ENCODE peak calls at places on chromosomes 1 and 21, in seven cellular contexts. T is AG10803; Z is GM19239; P is hippocampal formation; I is activated T-helper 9 cell treated with anti-CD3 and anti-CD28 coated beads, Interleukin-2, amount 50 U/mL, for 16 hours; E is germinal center; V is NB4. H is an unnamed sample.

GRCh38 chr1:86906419-86906818 is 7.5 kb downstream of the SELENOF start:
- DNase-seq in I (no peak), V (no peak), Z (no peak), T (no peak), E (no peak), P (no peak), H (peak; percentile 22)

GRCh38 chr1:58815680-58816071 is 31.8 kb upstream of the JUN start:
- DNase-seq in E (peak; percentile 36), I (no peak), V (no peak), P (no peak), Z (no peak), T (no peak), H (peak; percentile 76)

GRCh38 chr1:228158151-228158571 is 7.4 kb upstream of the IBA57 start:
- DNase-seq in V (no peak), I (no peak), E (no peak), P (no peak), Z (no peak), T (no peak), H (no peak)

GRCh38 chr1:24803987-24804530 is 58.8 kb downstream of the CLIC4 start:
- DNase-seq in V (no peak), Z (no peak), T (no peak), P (no peak), E (no peak), I (no peak), H (no peak)

GRCh38 chr1:212401838-212402582 is 12.7 kb downstream of the PACC1 start:
- DNase-seq in V (no peak), T (peak; percentile 40), Z (no peak), E (no peak), P (no peak), I (no peak), H (no peak)

GRCh38 chr1:24707659-24708058 is 37.6 kb upstream of the CLIC4 start:
- DNase-seq in P (no peak), V (peak; percentile 24), E (no peak), I (no peak), Z (no peak), T (peak; percentile 37), H (no peak)

GRCh38 chr1:171801395-171801990 is 20.0 kb downstream of the METTL13 start:
- DNase-seq in Z (no peak), V (peak; percentile 44), E (peak; percentile 38), T (peak; percentile 37), I (no peak), P (no peak), H (peak; percentile 48)

GRCh38 chr21:38505654-38506523 is 7.6 kb upstream of the ERG start:
- DNase-seq in Z (peak; percentile 10), P (no peak), V (peak; percentile 75), E (no peak), T (peak; percentile 74), I (no peak), H (peak; percentile 82)

GRCh38 chr1:161096514-161096913 is 1.6 kb upstream of the KLHDC9 start:
- DNase-seq in I (no peak), Z (no peak), P (no peak), V (no peak), E (no peak), T (peak; percentile 84), H (no peak)

GRCh38 chr1:237542525-237543418 is 347.9 kb downstream of the ZP4 start:
- DNase-seq in T (no peak), I (no peak), V (no peak), P (no peak), Z (no peak), E (no peak), H (no peak)

GRCh38 chr21:37452222-37452621 is 85.6 kb downstream of the DYRK1A start:
- DNase-seq in E (no peak), T (peak; percentile 92), Z (no peak), P (no peak), I (no peak), V (no peak), H (no peak)

GRCh38 chr1:39204441-39205081 is at the start of gene MACF1:
- DNase-seq in T (peak; percentile 87), I (no peak), V (peak; percentile 63), E (no peak), Z (no peak), P (peak; percentile 28), H (peak; percentile 99)

GRCh38 chr1:28156821-28157220 is 19.7 kb downstream of the PTAFR start:
- DNase-seq in T (no peak), V (peak; percentile 89), Z (no peak), P (no peak), E (no peak), I (no peak), H (no peak)

GRCh38 chr1:53483656-53484055 is 24.5 kb downstream of the DMRTB1 start:
- DNase-seq in Z (no peak), T (no peak), E (no peak), I (no peak), P (no peak), V (no peak), H (no peak)

GRCh38 chr1:180178511-180179161 is 24.0 kb downstream of the QSOX1 start:
- DNase-seq in T (peak; percentile 48), E (peak; percentile 79), V (peak; percentile 66), I (peak; percentile 44), P (peak; percentile 38), Z (peak; percentile 75), H (peak; percentile 19)

GRCh38 chr1:163168053-163168452 is 34.7 kb downstream of the RGS5 start:
- DNase-seq in V (no peak), I (no peak), P (no peak), E (no peak), Z (no peak), T (peak; percentile 99), H (no peak)

GRCh38 chr21:41957991-41958766 is 4.4 kb upstream of the C2CD2 start:
- DNase-seq in Z (no peak), E (no peak), I (no peak), T (peak; percentile 90), P (no peak), V (no peak), H (no peak)

GRCh38 chr1:152783095-152783494 is 3.0 kb upstream of the LCE1E start:
- DNase-seq in E (no peak), Z (no peak), T (no peak), V (no peak), P (no peak), I (no peak), H (no peak)

GRCh38 chr1:8374356-8374755 is 56.4 kb downstream of the SLC45A1 start:
- DNase-seq in T (peak; percentile 18), P (no peak), I (no peak), Z (no peak), E (no peak), V (no peak), H (no peak)

GRCh38 chr1:67652800-67653199 is 32.2 kb upstream of the GADD45A start:
- DNase-seq in Z (no peak), T (peak; percentile 81), P (no peak), E (no peak), I (no peak), V (peak; percentile 6), H (peak; percentile 81)

GRCh38 chr1:43152866-43153265 is 19.2 kb downstream of the EBNA1BP2 start:
- DNase-seq in E (no peak), P (no peak), V (no peak), Z (no peak), T (no peak), I (no peak), H (peak; percentile 82)

GRCh38 chr1:201602413-201603265 is 63.7 kb downstream of the NAV1 start:
- DNase-seq in I (no peak), V (no peak), P (no peak), E (no peak), T (peak; percentile 94), Z (no peak), H (no peak)

GRCh38 chr1:147463022-147463421 is 78.3 kb upstream of the BCL9 start:
- DNase-seq in T (no peak), Z (no peak), E (no peak), I (no peak), V (no peak), P (no peak), H (no peak)

GRCh38 chr1:56806804-56807203 is 12.4 kb downstream of the FYB2 start:
- DNase-seq in E (no peak), V (no peak), Z (no peak), T (peak; percentile 59), I (no peak), P (no peak), H (no peak)

GRCh38 chr1:244330318-244330625 is 121.4 kb downstream of the ADSS2 start:
- DNase-seq in V (no peak), T (no peak), E (no peak), P (no peak), Z (no peak), I (no peak), H (no peak)

GRCh38 chr1:53381790-53382401 is 54.0 kb upstream of the LRP8 start:
- DNase-seq in V (no peak), E (no peak), P (no peak), I (no peak), T (peak; percentile 28), Z (no peak), H (no peak)

GRCh38 chr1:173853074-173853473 is 14.7 kb downstream of the GAS5 start:
- DNase-seq in V (no peak), P (no peak), I (no peak), Z (no peak), T (peak; percentile 61), E (no peak), H (no peak)

GRCh38 chr1:17400725-17401341 is 28.8 kb downstream of the PADI6 start:
- DNase-seq in P (no peak), T (no peak), I (no peak), E (no peak), V (no peak), Z (no peak), H (no peak)

GRCh38 chr1:109773203-109773899 is 9.6 kb upstream of the EPS8L3 start:
- DNase-seq in T (peak; percentile 89), E (peak; percentile 50), P (peak; percentile 72), Z (peak; percentile 70), I (peak; percentile 34), V (peak; percentile 88), H (peak; percentile 81)

GRCh38 chr1:17001760-17002523 is 9.8 kb downstream of the ATP13A2 start:
- DNase-seq in E (no peak), T (no peak), I (no peak), P (no peak), Z (no peak), V (no peak), H (no peak)

GRCh38 chr1:195345149-195345548 is 1263.1 kb downstream of the KCNT2 start:
- DNase-seq in Z (no peak), I (no peak), T (no peak), V (no peak), P (no peak), E (no peak), H (no peak)

GRCh38 chr1:15559189-15559815 is 25.5 kb downstream of the AGMAT start:
- DNase-seq in V (no peak), I (no peak), P (no peak), E (no peak), T (no peak), Z (no peak), H (no peak)

GRCh38 chr1:1778827-1779675 is 781 bp upstream of the NADK start:
- DNase-seq in P (peak; percentile 50), V (peak; percentile 94), Z (peak; percentile 93), I (peak; percentile 69), E (peak; percentile 93), T (no peak), H (peak; percentile 96)

GRCh38 chr1:205286335-205286950 is 35.1 kb downstream of the NUAK2 start:
- DNase-seq in Z (peak; percentile 54), V (peak; percentile 95), I (peak; percentile 31), T (peak; percentile 51), E (peak; percentile 49), P (no peak), H (no peak)

GRCh38 chr1:19435181-19435580 is 50.2 kb downstream of the CAPZB start:
- DNase-seq in V (peak; percentile 66), E (no peak), I (no peak), T (peak; percentile 87), Z (no peak), P (no peak), H (no peak)

GRCh38 chr1:66090863-66091457 is 298.3 kb downstream of the PDE4B start:
- DNase-seq in I (no peak), P (no peak), V (peak; percentile 22), T (peak; percentile 52), Z (no peak), E (no peak), H (no peak)